ENCODE peak calls at places on chromosome 22, in seven cellular contexts. One of them, this sample, is unnamed.

GRCh38 chr22:30755760-30756124 is 61.1 kb downstream of the OSBP2 start:
- DNase-seq in sigmoid colon: no peak
- DNase-seq in IMR-90: no peak
- DNase-seq in uterus: no peak
- DNase-seq in heart left ventricle: no peak
- DNase-seq in A549: no peak
- DNase-seq in breast epithelium: no peak
- DNase-seq in this sample: no peak

GRCh38 chr22:23240639-23241389 is 60.5 kb downstream of the BCR start:
- DNase-seq in sigmoid colon: no peak
- DNase-seq in IMR-90: no peak
- DNase-seq in uterus: no peak
- DNase-seq in heart left ventricle: peak; percentile 26
- DNase-seq in A549: peak; percentile 7
- DNase-seq in breast epithelium: no peak
- DNase-seq in this sample: no peak

GRCh38 chr22:40602231-40602630 is 34.3 kb downstream of the MRTFA start:
- DNase-seq in sigmoid colon: no peak
- DNase-seq in IMR-90: no peak
- DNase-seq in uterus: no peak
- DNase-seq in heart left ventricle: no peak
- DNase-seq in A549: no peak
- DNase-seq in breast epithelium: no peak
- DNase-seq in this sample: no peak

GRCh38 chr22:19870153-19871022 is 15.7 kb upstream of the GNB1L start:
- DNase-seq in sigmoid colon: peak; percentile 55
- DNase-seq in IMR-90: no peak
- DNase-seq in uterus: peak; percentile 13
- DNase-seq in heart left ventricle: peak; percentile 41
- DNase-seq in A549: no peak
- DNase-seq in breast epithelium: peak; percentile 50
- DNase-seq in this sample: peak; percentile 46

GRCh38 chr22:30305519-30305905 is 16.2 kb upstream of the CASTOR1 start:
- DNase-seq in sigmoid colon: peak; percentile 87
- DNase-seq in IMR-90: no peak
- DNase-seq in uterus: peak; percentile 71
- DNase-seq in heart left ventricle: peak; percentile 77
- DNase-seq in A549: no peak
- DNase-seq in breast epithelium: no peak
- DNase-seq in this sample: peak; percentile 63

GRCh38 chr22:23065069-23065451 is 5.3 kb upstream of the GNAZ start:
- DNase-seq in sigmoid colon: no peak
- DNase-seq in IMR-90: no peak
- DNase-seq in uterus: peak; percentile 9
- DNase-seq in heart left ventricle: no peak
- DNase-seq in A549: no peak
- DNase-seq in breast epithelium: peak; percentile 25
- DNase-seq in this sample: no peak

GRCh38 chr22:28802595-28803087 is 2.3 kb upstream of the XBP1 start:
- DNase-seq in sigmoid colon: no peak
- DNase-seq in IMR-90: no peak
- DNase-seq in uterus: no peak
- DNase-seq in heart left ventricle: no peak
- DNase-seq in A549: no peak
- DNase-seq in breast epithelium: no peak
- DNase-seq in this sample: no peak

GRCh38 chr22:19965771-19966709 is 24.4 kb upstream of the TXNRD2 start:
- DNase-seq in sigmoid colon: no peak
- DNase-seq in IMR-90: no peak
- DNase-seq in uterus: no peak
- DNase-seq in heart left ventricle: no peak
- DNase-seq in A549: no peak
- DNase-seq in breast epithelium: no peak
- DNase-seq in this sample: no peak

GRCh38 chr22:28574159-28574788 is 105.4 kb downstream of the TTC28 start:
- DNase-seq in sigmoid colon: no peak
- DNase-seq in IMR-90: no peak
- DNase-seq in uterus: no peak
- DNase-seq in heart left ventricle: no peak
- DNase-seq in A549: no peak
- DNase-seq in breast epithelium: no peak
- DNase-seq in this sample: no peak

GRCh38 chr22:49962751-49963646 is 2.4 kb downstream of the PIM3 start:
- DNase-seq in sigmoid colon: peak; percentile 80
- DNase-seq in IMR-90: no peak
- DNase-seq in uterus: peak; percentile 56
- DNase-seq in heart left ventricle: peak; percentile 48
- DNase-seq in A549: no peak
- DNase-seq in breast epithelium: peak; percentile 50
- DNase-seq in this sample: peak; percentile 55
- TF ChIP-seq POLR2A in sigmoid colon: no peak
- TF ChIP-seq POLR2A in IMR-90: no peak
- TF ChIP-seq POLR2A in uterus: no peak
- TF ChIP-seq POLR2A in heart left ventricle: no peak
- TF ChIP-seq POLR2A in A549: no peak
- TF ChIP-seq POLR2A in breast epithelium: no peak
- TF ChIP-seq POLR2A in this sample: no peak

GRCh38 chr22:38104084-38104483 is 6.4 kb downstream of the BAIAP2L2 start:
- DNase-seq in sigmoid colon: no peak
- DNase-seq in IMR-90: peak; percentile 11
- DNase-seq in uterus: no peak
- DNase-seq in heart left ventricle: peak; percentile 18
- DNase-seq in A549: peak; percentile 44
- DNase-seq in breast epithelium: no peak
- DNase-seq in this sample: no peak
- TF ChIP-seq CTCF in sigmoid colon: peak; percentile 48
- TF ChIP-seq CTCF in IMR-90: peak; percentile 29
- TF ChIP-seq CTCF in uterus: no peak
- TF ChIP-seq CTCF in heart left ventricle: peak; percentile 32
- TF ChIP-seq CTCF in A549: no peak
- TF ChIP-seq CTCF in breast epithelium: no peak
- TF ChIP-seq CTCF in this sample: peak; percentile 14

GRCh38 chr22:50311606-50312351 is 4.3 kb upstream of the PLXNB2 start:
- DNase-seq in sigmoid colon: peak; percentile 59
- DNase-seq in IMR-90: no peak
- DNase-seq in uterus: no peak
- DNase-seq in heart left ventricle: no peak
- DNase-seq in A549: no peak
- DNase-seq in breast epithelium: no peak
- DNase-seq in this sample: no peak
- H3K4me1 ChIP-seq in sigmoid colon: peaks cover 24% of the 10 kb centered on the region
- H3K4me1 ChIP-seq in IMR-90: peaks cover 14% of the 10 kb centered on the region
- H3K4me1 ChIP-seq in uterus: no peaks in the 10 kb centered on the region
- H3K4me1 ChIP-seq in heart left ventricle: peaks cover 6% of the 10 kb centered on the region
- H3K4me1 ChIP-seq in A549: peaks cover 16% of the 10 kb centered on the region
- H3K4me1 ChIP-seq in breast epithelium: no peaks in the 10 kb centered on the region
- H3K4me1 ChIP-seq in this sample: no peaks in the 10 kb centered on the region

GRCh38 chr22:36775966-36776669 is at the start of gene IFT27:
- DNase-seq in sigmoid colon: peak; percentile 100
- DNase-seq in IMR-90: peak; percentile 100
- DNase-seq in uterus: peak; percentile 98
- DNase-seq in heart left ventricle: peak; percentile 99
- DNase-seq in A549: peak; percentile 97
- DNase-seq in breast epithelium: peak; percentile 97
- DNase-seq in this sample: peak; percentile 100
- TF ChIP-seq POLR2A in sigmoid colon: peak; percentile 43
- TF ChIP-seq POLR2A in IMR-90: peak; percentile 46
- TF ChIP-seq POLR2A in uterus: peak; percentile 47
- TF ChIP-seq POLR2A in heart left ventricle: peak; percentile 62
- TF ChIP-seq POLR2A in A549: peak; percentile 66
- TF ChIP-seq POLR2A in breast epithelium: no peak
- TF ChIP-seq POLR2A in this sample: peak; percentile 22

GRCh38 chr22:21858025-21858764 is 9.2 kb downstream of the MAPK1 start:
- DNase-seq in sigmoid colon: no peak
- DNase-seq in IMR-90: no peak
- DNase-seq in uterus: no peak
- DNase-seq in heart left ventricle: no peak
- DNase-seq in A549: no peak
- DNase-seq in breast epithelium: no peak
- DNase-seq in this sample: no peak

GRCh38 chr22:21861290-21861848 is 6.1 kb downstream of the MAPK1 start:
- DNase-seq in sigmoid colon: no peak
- DNase-seq in IMR-90: no peak
- DNase-seq in uterus: no peak
- DNase-seq in heart left ventricle: no peak
- DNase-seq in A549: no peak
- DNase-seq in breast epithelium: no peak
- DNase-seq in this sample: no peak

GRCh38 chr22:21862386-21863242 is 4.8 kb downstream of the MAPK1 start:
- DNase-seq in sigmoid colon: no peak
- DNase-seq in IMR-90: no peak
- DNase-seq in uterus: no peak
- DNase-seq in heart left ventricle: no peak
- DNase-seq in A549: no peak
- DNase-seq in breast epithelium: no peak
- DNase-seq in this sample: no peak

GRCh38 chr22:21861856-21862255 is 5.6 kb downstream of the MAPK1 start:
- DNase-seq in sigmoid colon: no peak
- DNase-seq in IMR-90: no peak
- DNase-seq in uterus: no peak
- DNase-seq in heart left ventricle: no peak
- DNase-seq in A549: no peak
- DNase-seq in breast epithelium: no peak
- DNase-seq in this sample: no peak

DNA sequence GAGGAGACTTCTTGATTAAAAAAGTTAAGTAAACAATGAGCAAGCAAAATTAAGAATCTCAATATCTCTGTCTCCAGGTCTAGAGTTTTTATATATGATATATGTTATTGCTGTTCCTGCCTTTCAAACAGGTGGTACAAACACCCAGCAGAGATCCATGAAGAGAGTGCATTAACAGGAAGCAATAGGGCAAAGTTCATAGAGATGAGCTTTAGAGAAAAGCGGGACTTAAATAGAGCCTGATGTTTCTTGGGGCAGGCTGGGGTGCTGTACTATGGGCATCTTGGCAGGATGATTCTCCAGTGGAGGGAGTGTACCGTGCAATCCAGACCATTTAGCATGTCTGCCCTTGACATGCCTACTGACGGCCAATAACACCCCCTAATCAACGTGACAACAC is 6.8 kb downstream of the MAPK1 start:
- DNase-seq in sigmoid colon: no peak
- DNase-seq in IMR-90: no peak
- DNase-seq in uterus: no peak
- DNase-seq in heart left ventricle: no peak
- DNase-seq in A549: no peak
- DNase-seq in breast epithelium: no peak
- DNase-seq in this sample: no peak
- TF ChIP-seq CTCF in sigmoid colon: no peak
- TF ChIP-seq CTCF in IMR-90: no peak
- TF ChIP-seq CTCF in uterus: no peak
- TF ChIP-seq CTCF in heart left ventricle: no peak
- TF ChIP-seq CTCF in A549: no peak
- TF ChIP-seq CTCF in breast epithelium: no peak
- TF ChIP-seq CTCF in this sample: no peak